ENCODE peak calls at places on chromosomes 1 and 21, in five cellular contexts. L, S, D, Q and Z are unnamed samples.

GRCh38 chr1:211874521-211875347 is 44.2 kb upstream of the LPGAT1 start:
- DNase-seq in L (no peak), S (no peak), D (no peak), Q (no peak), Z (no peak)

GRCh38 chr1:163231385-163231784 is 28.7 kb upstream of the RGS5 start:
- DNase-seq in L (peak), S (no peak), D (no peak), Q (no peak), Z (peak)

GRCh38 chr21:14382486-14382834 is 486 bp downstream of the HSPA13 start:
- DNase-seq in L (no peak), S (peak), D (no peak), Q (no peak), Z (peak)

GRCh38 chr1:9482816-9483572 is 56.3 kb upstream of the SLC25A33 start:
- DNase-seq in L (no peak), S (no peak), D (no peak), Q (no peak), Z (no peak)

GRCh38 chr1:209397910-209398309 is 185.6 kb upstream of the CAMK1G start:
- DNase-seq in L (no peak), S (peak), D (no peak), Q (no peak), Z (no peak)

GRCh38 chr1:207352560-207352959 is 31.1 kb downstream of the CD55 start:
- DNase-seq in L (no peak), S (no peak), D (no peak), Q (no peak), Z (no peak)

GRCh38 chr1:1721201-1721600 is 3.0 kb downstream of the CDK11A start:
- DNase-seq in L (no peak), S (no peak), D (no peak), Q (no peak), Z (no peak)

GRCh38 chr1:219550171-219550570 is 62.7 kb downstream of the ZC3H11B start:
- DNase-seq in L (no peak), S (no peak), D (no peak), Q (no peak), Z (no peak)

DNA sequence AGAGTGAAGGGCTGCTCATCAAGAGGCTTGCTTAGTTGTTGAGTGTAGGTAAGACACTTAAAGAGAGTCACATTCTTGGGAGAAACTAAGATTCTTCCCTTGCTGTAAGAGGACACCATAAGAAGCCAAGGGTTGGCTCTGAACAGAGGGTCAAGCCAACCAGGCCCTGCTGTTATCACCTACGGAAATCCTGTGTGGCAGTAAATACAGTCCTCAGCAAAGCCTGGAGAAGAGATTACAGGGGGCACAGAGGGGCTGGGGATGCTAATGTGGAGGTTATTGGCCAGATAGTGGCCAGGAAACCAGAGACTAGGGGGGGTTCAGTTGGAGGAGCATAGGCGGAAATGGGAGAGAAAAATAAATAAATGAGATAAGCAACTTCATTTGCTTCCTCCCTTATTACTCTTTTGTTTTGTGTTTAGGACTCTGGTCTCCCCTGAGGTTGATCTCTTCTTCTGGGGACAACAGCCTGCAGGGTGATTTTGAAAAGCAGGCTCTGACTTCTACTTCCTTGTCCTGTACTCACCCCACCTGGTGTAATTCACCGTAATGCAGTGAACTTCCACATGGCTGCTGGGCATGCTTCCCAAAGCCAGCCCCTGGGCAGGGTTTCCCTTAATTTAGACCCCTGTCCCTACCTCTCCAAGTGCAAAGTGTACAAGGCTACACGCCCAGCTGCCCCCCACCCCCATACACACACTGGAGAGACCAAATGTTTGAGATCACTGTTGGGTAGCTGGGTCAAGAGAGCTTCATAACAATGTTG is 40.9 kb downstream of the MTARC1 start:
- DNase-seq in L (no peak), S (peak), D (no peak), Q (no peak), Z (no peak)
- H2BK120ac ChIP-seq in L (peak), S (no peak), D (no peak), Q (no peak), Z (no peak)

GRCh38 chr1:6157132-6157527 is 23.0 kb downstream of the CHD5 start:
- DNase-seq in L (no peak), S (no peak), D (no peak), Q (no peak), Z (no peak)

GRCh38 chr1:6157528-6158174 is 22.5 kb downstream of the CHD5 start:
- DNase-seq in L (peak), S (peak), D (no peak), Q (no peak), Z (peak)

GRCh38 chr1:6154525-6155319 is 25.4 kb downstream of the CHD5 start:
- DNase-seq in L (no peak), S (no peak), D (no peak), Q (no peak), Z (no peak)

GRCh38 chr1:6162341-6162740 is 17.8 kb downstream of the CHD5 start:
- DNase-seq in L (no peak), S (no peak), D (no peak), Q (no peak), Z (no peak)

DNA sequence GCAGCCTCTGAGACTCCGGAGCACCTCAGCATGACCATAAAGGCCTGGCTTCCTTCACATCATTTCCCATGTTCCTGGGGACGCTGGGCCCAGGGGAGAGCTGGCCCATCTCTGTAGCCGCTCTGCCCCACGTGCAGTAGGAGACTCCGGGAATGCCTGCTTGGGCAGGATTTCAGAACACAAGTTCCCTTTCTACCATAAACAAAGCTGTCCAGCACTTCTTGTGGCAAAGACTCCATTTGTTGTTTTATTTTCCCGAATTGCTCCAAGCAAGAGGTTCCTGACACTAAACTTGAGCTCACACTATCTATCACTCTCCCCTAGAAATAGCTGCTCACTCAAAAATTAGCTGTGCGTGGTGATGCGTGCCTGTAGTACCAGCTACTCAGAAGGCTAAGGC is 21.9 kb downstream of the CHD5 start:
- DNase-seq in L (no peak), S (no peak), D (no peak), Q (no peak), Z (no peak)
- H3K9ac ChIP-seq in L (no peak), S (no peak), D (no peak), Q (no peak), Z (no peak)

GRCh38 chr1:42014823-42015222 is 96.1 kb upstream of the HIVEP3 start:
- DNase-seq in L (no peak), S (no peak), D (no peak), Q (no peak), Z (no peak)

GRCh38 chr1:42017259-42017658 is 98.5 kb upstream of the HIVEP3 start:
- DNase-seq in L (no peak), S (no peak), D (no peak), Q (no peak), Z (no peak)

GRCh38 chr1:42010381-42010780 is 91.7 kb upstream of the HIVEP3 start:
- DNase-seq in L (no peak), S (no peak), D (no peak), Q (no peak), Z (no peak)

GRCh38 chr1:42012852-42013251 is 94.1 kb upstream of the HIVEP3 start:
- DNase-seq in L (no peak), S (no peak), D (no peak), Q (no peak), Z (peak)

GRCh38 chr1:42013881-42014470 is 95.3 kb upstream of the HIVEP3 start:
- DNase-seq in L (no peak), S (no peak), D (no peak), Q (no peak), Z (no peak)
- H3K23ac ChIP-seq in L (no peak), S (no peak), D (no peak), Q (no peak), Z (no peak)

GRCh38 chr1:212937034-212937433 is 13.3 kb upstream of the VASH2 start:
- DNase-seq in L (no peak), S (no peak), D (no peak), Q (no peak), Z (no peak)

GRCh38 chr1:212942679-212943392 is 7.5 kb upstream of the VASH2 start:
- DNase-seq in L (no peak), S (no peak), D (no peak), Q (no peak), Z (no peak)

GRCh38 chr1:212935387-212935981 is 14.9 kb upstream of the VASH2 start:
- DNase-seq in L (no peak), S (no peak), D (no peak), Q (no peak), Z (no peak)

GRCh38 chr1:212941452-212941851 is 8.9 kb upstream of the VASH2 start:
- DNase-seq in L (no peak), S (peak), D (no peak), Q (no peak), Z (no peak)

GRCh38 chr1:212938846-212939245 is 11.5 kb upstream of the VASH2 start:
- DNase-seq in L (no peak), S (no peak), D (no peak), Q (no peak), Z (no peak)
- H2BK120ac ChIP-seq in L (no peak), S (no peak), D (no peak), Q (no peak), Z (no peak)

GRCh38 chr1:27137544-27138075 is 17.3 kb downstream of the SLC9A1 start:
- DNase-seq in L (peak), S (no peak), D (no peak), Q (no peak), Z (no peak)
- H3K9ac ChIP-seq in L (no peak), S (peak), D (no peak), Q (peak), Z (no peak)